ENCODE peak calls at places on chromosome 11, in six cellular contexts. Z is H1, U is H9, F is IMR-90, B is trophoblast cell, X is neuronal stem cell. J is an unnamed sample.

GRCh38 chr11:75422248-75423231 is 10.5 kb downstream of the KLHL35 start:
- DNase-seq in Z (no peak), U (no peak), F (peak), B (no peak), X (no peak), J (no peak)

GRCh38 chr11:9626778-9627394 is 37.0 kb upstream of the SWAP70 start:
- DNase-seq in Z (peak), U (peak), F (no peak), B (no peak), X (peak), J (peak)

GRCh38 chr11:132026746-132027145 is 656.3 kb downstream of the NTM start:
- DNase-seq in Z (no peak), U (no peak), F (no peak), B (no peak), X (no peak), J (no peak)

GRCh38 chr11:11740081-11740702 is 101.6 kb upstream of the USP47 start:
- DNase-seq in Z (no peak), U (no peak), F (no peak), B (no peak), X (peak), J (no peak)

GRCh38 chr11:20030472-20030871 is 129.8 kb downstream of the DBX1 start:
- DNase-seq in Z (no peak), U (no peak), F (no peak), B (no peak), X (no peak), J (no peak)

GRCh38 chr11:10109836-10110235 is 184.2 kb downstream of the SBF2 start:
- DNase-seq in Z (no peak), U (no peak), F (peak), B (peak), X (no peak), J (peak)

GRCh38 chr11:66183581-66184048 is 84.8 kb upstream of the RAB1B start:
- DNase-seq in Z (no peak), U (no peak), F (no peak), B (no peak), X (no peak), J (peak)

GRCh38 chr11:107659310-107659709 is 52.5 kb downstream of the SLN start:
- DNase-seq in Z (no peak), U (no peak), F (no peak), B (no peak), X (no peak), J (no peak)

GRCh38 chr11:95884364-95884763 is 39.5 kb downstream of the MTMR2 start:
- DNase-seq in Z (no peak), U (no peak), F (peak), B (no peak), X (no peak), J (peak)

DNA sequence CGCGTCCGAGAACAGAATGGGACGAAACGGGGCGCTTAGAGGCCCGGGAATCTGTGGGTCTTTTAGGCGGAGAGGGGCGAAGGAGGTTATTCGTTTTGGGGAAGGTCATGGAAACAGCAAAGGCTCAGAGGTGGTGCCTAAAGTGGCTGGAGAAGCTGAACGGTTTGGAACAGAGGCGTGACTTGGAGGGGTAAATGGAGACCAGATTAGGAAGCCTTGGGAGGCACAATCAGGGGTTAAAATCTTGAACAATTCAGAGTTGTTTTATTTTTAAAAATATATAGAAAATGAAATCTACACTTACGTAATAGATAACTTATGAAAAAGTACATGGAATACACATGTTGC is 247 bp upstream of the PLAAT5 start:
- DNase-seq in Z (no peak), U (no peak), F (no peak), B (no peak), X (no peak), J (no peak)
- H4K8ac ChIP-seq in Z (peak), U (no peak), F (no peak), B (peak), X (no peak), J (no peak)

GRCh38 chr11:63492441-63492840 is 1.5 kb upstream of the PLAAT5 start:
- DNase-seq in Z (no peak), U (no peak), F (no peak), B (peak), X (no peak), J (no peak)

GRCh38 chr11:63493127-63493526 is 2.2 kb upstream of the PLAAT5 start:
- DNase-seq in Z (no peak), U (no peak), F (no peak), B (no peak), X (no peak), J (no peak)

GRCh38 chr11:63489879-63490278 is 1.1 kb downstream of the PLAAT5 start:
- DNase-seq in Z (no peak), U (peak), F (no peak), B (no peak), X (no peak), J (no peak)

GRCh38 chr11:63490551-63491239 is at the start of gene PLAAT5:
- DNase-seq in Z (peak), U (peak), F (no peak), B (no peak), X (peak), J (no peak)

GRCh38 chr11:63491614-63492372 is 826 bp upstream of the PLAAT5 start:
- DNase-seq in Z (no peak), U (no peak), F (peak), B (peak), X (no peak), J (no peak)
- H3K18ac ChIP-seq in Z (no peak), U (no peak), F (no peak), B (no peak), X (no peak), J (no peak)

GRCh38 chr11:76579047-76579751 is 91.3 kb downstream of the LRRC32 start:
- DNase-seq in Z (peak), U (peak), F (no peak), B (no peak), X (no peak), J (peak)
- H2AFZ ChIP-seq in Z (peak), U (no peak), F (peak), B (peak), X (peak), J (peak)

DNA sequence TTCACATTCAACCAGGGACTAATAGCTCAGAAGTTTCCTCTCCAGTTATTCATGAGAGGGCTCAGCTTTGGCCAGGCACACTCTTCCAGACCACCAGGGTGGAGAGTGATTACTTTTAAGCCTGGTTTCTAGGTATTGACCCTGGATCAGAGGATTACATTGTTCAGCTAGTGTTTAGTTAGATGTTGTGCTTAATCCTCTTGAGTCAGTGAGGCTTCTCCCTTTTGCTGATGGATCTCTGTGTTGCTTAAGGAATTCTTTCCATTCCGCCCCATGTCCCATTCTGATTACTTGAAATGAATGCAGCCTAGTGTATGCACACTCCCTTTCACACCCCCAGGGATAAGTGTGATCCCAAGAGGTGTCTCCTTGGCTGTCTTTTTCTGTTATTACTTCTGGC is 271.7 kb upstream of the ANO5 start:
- DNase-seq in Z (no peak), U (no peak), F (no peak), B (no peak), X (peak), J (no peak)
- H4K8ac ChIP-seq in Z (no peak), U (no peak), F (no peak), B (no peak), X (no peak), J (no peak)

DNA sequence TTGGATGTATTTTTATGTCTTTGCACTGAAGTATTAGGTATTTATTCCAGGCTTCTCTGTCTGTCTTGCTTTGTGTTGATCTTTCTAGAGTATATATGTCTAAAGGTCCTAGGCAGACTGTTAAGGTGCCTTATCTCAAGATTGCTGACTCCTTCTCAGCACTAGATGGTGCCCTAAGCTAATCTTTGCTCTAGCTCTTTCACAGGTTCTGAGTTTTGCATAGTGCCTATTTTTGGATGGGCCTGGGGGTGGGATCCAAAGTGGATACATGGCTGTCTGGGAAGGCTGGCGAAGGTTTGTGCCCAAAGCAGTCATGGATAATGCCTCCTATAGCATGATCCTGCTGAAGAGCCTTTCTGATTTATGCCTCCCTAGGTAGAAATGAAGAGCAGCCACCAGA is 154.9 kb downstream of the TRPC6 start:
- DNase-seq in Z (no peak), U (peak), F (peak), B (peak), X (no peak), J (peak)
- H3K18ac ChIP-seq in Z (no peak), U (no peak), F (no peak), B (no peak), X (no peak), J (no peak)